ENCODE peak calls at places on chromosomes 1 and 21, in ten cellular contexts. U, H, K, Y, T, G, C, X, N and V are unnamed samples.

GRCh38 chr1:110508038-110508437 is 10.9 kb downstream of the KCNA10 start:
- DNase-seq in K (peak; percentile 9), H (no peak), N (no peak), G (no peak), T (no peak), U (no peak), Y (no peak), X (no peak), C (no peak), V (no peak)

GRCh38 chr1:74368335-74368734 is 133.1 kb downstream of the TNNI3K start:
- DNase-seq in N (no peak), U (no peak), K (no peak), G (no peak), X (peak; percentile 47), T (no peak), Y (no peak), C (no peak), H (no peak), V (no peak)

GRCh38 chr1:201648066-201648910 is 109.4 kb downstream of the NAV1 start:
- DNase-seq in K (no peak), Y (peak; percentile 78), U (no peak), X (peak; percentile 82), C (peak; percentile 47), T (peak; percentile 26), H (no peak), N (no peak), G (no peak), V (no peak)

GRCh38 chr1:154407021-154407865 is 2.1 kb downstream of the IL6R start:
- DNase-seq in Y (peak; percentile 52), X (no peak), C (no peak), G (no peak), H (no peak), U (peak; percentile 46), N (peak; percentile 45), K (no peak), T (no peak), V (no peak)

GRCh38 chr1:203158967-203159665 is 16.5 kb downstream of the MYBPH start:
- DNase-seq in N (no peak), C (no peak), Y (no peak), G (no peak), X (no peak), T (peak; percentile 93), H (no peak), K (no peak), U (no peak), V (no peak)

GRCh38 chr1:8790987-8791386 is 26.5 kb downstream of the RERE start:
- DNase-seq in T (no peak), G (no peak), H (no peak), X (no peak), Y (no peak), N (no peak), K (no peak), C (no peak), U (no peak), V (no peak)

GRCh38 chr1:232378266-232379041 is 251.5 kb downstream of the SIPA1L2 start:
- DNase-seq in G (no peak), U (no peak), Y (no peak), X (no peak), K (no peak), N (no peak), T (peak; percentile 9), C (no peak), H (no peak), V (no peak)

GRCh38 chr1:52668711-52669110 is 29.4 kb downstream of the COA7 start:
- DNase-seq in G (no peak), Y (no peak), K (no peak), T (no peak), C (no peak), X (peak; percentile 26), U (no peak), H (no peak), N (no peak), V (no peak)

GRCh38 chr1:31705080-31705866 is 1.5 kb upstream of the COL16A1 start:
- DNase-seq in C (no peak), Y (peak; percentile 62), T (no peak), H (no peak), G (no peak), X (peak; percentile 75), K (no peak), N (no peak), U (peak; percentile 35), V (peak; percentile 68)

GRCh38 chr1:58447047-58447446 is 99.5 kb downstream of the OMA1 start:
- DNase-seq in Y (no peak), X (no peak), U (no peak), T (no peak), C (no peak), G (no peak), H (no peak), N (no peak), K (no peak), V (no peak)

GRCh38 chr1:174800221-174800791 is 199.4 kb upstream of the CACYBP start:
- DNase-seq in Y (peak; percentile 52), X (peak; percentile 8), U (no peak), G (no peak), K (no peak), N (no peak), T (no peak), C (no peak), H (no peak), V (no peak)

GRCh38 chr1:218025454-218025853 is 259.6 kb upstream of the RRP15 start:
- DNase-seq in N (no peak), K (peak; percentile 14), T (no peak), C (no peak), H (no peak), X (peak; percentile 61), U (no peak), Y (no peak), G (no peak), V (no peak)

GRCh38 chr1:200022239-200022804 is 5.2 kb upstream of the NR5A2 start:
- DNase-seq in G (no peak), Y (no peak), U (no peak), N (no peak), X (no peak), H (peak; percentile 14), T (no peak), K (no peak), C (no peak), V (no peak)

GRCh38 chr1:47378147-47378546 is 37.9 kb upstream of the FOXE3 start:
- DNase-seq in X (no peak), N (no peak), U (no peak), Y (no peak), H (no peak), G (no peak), C (no peak), T (no peak), K (no peak), V (peak; percentile 73)

GRCh38 chr1:207454046-207454964 is at the start of gene CR2:
- DNase-seq in G (no peak), H (no peak), K (peak; percentile 81), Y (no peak), U (no peak), N (no peak), C (peak; percentile 7), X (no peak), T (no peak), V (peak; percentile 3)

GRCh38 chr1:31051611-31052010 is 13.9 kb downstream of the PUM1 start:
- DNase-seq in C (no peak), H (no peak), T (no peak), Y (no peak), G (no peak), N (no peak), K (no peak), X (no peak), U (no peak), V (no peak)

GRCh38 chr1:203692565-203693470 is 66.2 kb downstream of the ATP2B4 start:
- DNase-seq in G (no peak), T (peak; percentile 46), X (peak; percentile 97), U (no peak), K (peak; percentile 61), N (no peak), C (no peak), H (peak; percentile 88), Y (no peak), V (no peak)

GRCh38 chr1:24084050-24084449 is 27.9 kb downstream of the MYOM3 start:
- DNase-seq in U (no peak), C (no peak), N (no peak), K (no peak), Y (no peak), X (no peak), G (no peak), H (no peak), T (no peak), V (no peak)

GRCh38 chr21:43991447-43991991 is 20.6 kb upstream of the TRAPPC10 start:
- DNase-seq in K (no peak), Y (no peak), N (no peak), C (no peak), G (no peak), T (no peak), U (no peak), H (no peak), X (no peak), V (no peak)

GRCh38 chr1:95203908-95204437 is 30.0 kb upstream of the RWDD3 start:
- DNase-seq in G (no peak), C (no peak), H (no peak), N (no peak), T (no peak), Y (no peak), U (no peak), K (no peak), X (no peak), V (no peak)

GRCh38 chr1:33895396-33895795 is 31.5 kb downstream of the HMGB4 start:
- DNase-seq in N (no peak), C (no peak), Y (no peak), U (no peak), H (no peak), T (no peak), G (no peak), K (no peak), X (no peak), V (no peak)

GRCh38 chr1:112520166-112520565 is 11.4 kb downstream of the WNT2B start:
- DNase-seq in H (peak; percentile 48), Y (no peak), T (no peak), C (no peak), G (no peak), X (peak; percentile 16), U (no peak), N (no peak), K (no peak), V (no peak)

GRCh38 chr1:16076871-16077250 is 3.4 kb upstream of the FAM131C start:
- DNase-seq in G (no peak), X (no peak), N (no peak), C (no peak), H (peak; percentile 90), T (no peak), Y (no peak), K (peak; percentile 52), U (no peak), V (no peak)

GRCh38 chr1:59617418-59617817 is 197.3 kb upstream of the HOOK1 start:
- DNase-seq in Y (no peak), N (no peak), T (no peak), U (no peak), K (no peak), G (no peak), X (no peak), C (no peak), H (no peak), V (no peak)